ENCODE peak calls at places on chromosomes 5 and 9, in six cellular contexts. Y is amniotic epithelial cell; Q is astrocyte of the hippocampus; R is fibroblast of the aortic adventitia; M is stimulated activated CD4-positive, alpha-beta T cell treated with anti-CD3 and anti-CD28 coated beads, TNF-alpha, amount 100 ng/mL, for 4 hours; Z is SJSA1. G is an unnamed sample.

GRCh38 chr5:116361171-116361967 is 213.3 kb downstream of the SEMA6A start:
- DNase-seq in Y (peak; percentile 12), Q (peak; percentile 61), R (no peak), M (no peak), Z (no peak), G (peak; percentile 24)

GRCh38 chr5:139852696-139853095 is 57.1 kb downstream of the PSD2 start:
- DNase-seq in Y (no peak), Q (no peak), R (no peak), M (no peak), Z (no peak), G (no peak)

GRCh38 chr5:173283318-173284288 is 44.6 kb downstream of the STC2 start:
- DNase-seq in Y (peak; percentile 33), Q (peak; percentile 86), R (peak; percentile 58), M (peak; percentile 70), Z (peak; percentile 76), G (peak; percentile 68)

GRCh38 chr5:106862450-106863193 is 808.1 kb downstream of the EFNA5 start:
- DNase-seq in Y (peak; percentile 37), Q (peak; percentile 38), R (peak; percentile 29), M (no peak), Z (no peak), G (peak; percentile 33)

GRCh38 chr5:180467028-180467427 is 27.2 kb upstream of the CNOT6 start:
- DNase-seq in Y (peak; percentile 26), Q (peak; percentile 39), R (peak; percentile 79), M (no peak), Z (no peak), G (peak; percentile 51)

GRCh38 chr9:133989554-133990365 is 2.4 kb downstream of the VAV2 start:
- DNase-seq in Y (no peak), Q (no peak), R (no peak), M (no peak), Z (no peak), G (no peak)

GRCh38 chr5:37197340-37198050 is 51.7 kb downstream of the CPLANE1 start:
- DNase-seq in Y (no peak), Q (no peak), R (peak; percentile 38), M (no peak), Z (no peak), G (peak; percentile 53)

GRCh38 chr9:38068866-38069628 is at the start of gene SHB:
- DNase-seq in Y (no peak), Q (peak; percentile 91), R (peak; percentile 43), M (peak; percentile 75), Z (peak; percentile 65), G (peak; percentile 57)

GRCh38 chr5:150398432-150399157 is 14.1 kb downstream of the CD74 start:
- DNase-seq in Y (no peak), Q (no peak), R (no peak), M (no peak), Z (no peak), G (no peak)

GRCh38 chr5:176770431-176770830 is 39.9 kb upstream of the UNC5A start:
- DNase-seq in Y (no peak), Q (no peak), R (no peak), M (no peak), Z (no peak), G (no peak)

GRCh38 chr9:74775401-74775800 is 112.3 kb downstream of the TRPM6 start:
- DNase-seq in Y (peak; percentile 25), Q (no peak), R (no peak), M (no peak), Z (no peak), G (no peak)

GRCh38 chr9:101566904-101567724 is 27.7 kb downstream of the PPP3R2 start:
- DNase-seq in Y (peak; percentile 39), Q (peak; percentile 27), R (peak; percentile 39), M (no peak), Z (peak; percentile 26), G (peak; percentile 66)

GRCh38 chr9:131394464-131395026 is 659 bp downstream of the PRRC2B start:
- DNase-seq in Y (no peak), Q (peak; percentile 66), R (peak; percentile 40), M (peak; percentile 29), Z (no peak), G (no peak)

GRCh38 chr5:123752576-123752975 is 240.6 kb downstream of the CSNK1G3 start:
- DNase-seq in Y (peak; percentile 94), Q (peak; percentile 90), R (peak; percentile 94), M (no peak), Z (peak; percentile 89), G (peak; percentile 80)

GRCh38 chr5:80127037-80127642 is 92.0 kb downstream of the THBS4 start:
- DNase-seq in Y (peak; percentile 76), Q (no peak), R (no peak), M (no peak), Z (no peak), G (peak; percentile 7)

GRCh38 chr5:108720416-108720815 is 27.3 kb upstream of the FER start:
- DNase-seq in Y (peak; percentile 39), Q (no peak), R (no peak), M (no peak), Z (no peak), G (no peak)